ENCODE peak calls at places on chromosomes 16 and 17, in five cellular contexts. D, E, L, M and J are unnamed samples.

GRCh38 chr16:78684655-78685400 is 585.4 kb downstream of the WWOX start:
- DNase-seq in M (no peak), D (no peak), E (no peak), L (no peak), J (no peak)

GRCh38 chr16:73066927-73067670 is 19.2 kb upstream of the ZFHX3 start:
- DNase-seq in D (no peak), M (peak), L (no peak), E (no peak), J (no peak)

GRCh38 chr17:34153988-34154387 is 101.1 kb upstream of the CCL2 start:
- DNase-seq in L (no peak), D (no peak), M (no peak), E (no peak), J (no peak)

GRCh38 chr17:34567665-34568064 is 11.7 kb upstream of the TMEM132E start:
- DNase-seq in L (no peak), D (no peak), E (no peak), M (no peak), J (no peak)

GRCh38 chr17:231191-231965 is 49.9 kb upstream of the DOC2B start:
- DNase-seq in M (peak), E (no peak), D (no peak), L (no peak), J (no peak)

GRCh38 chr17:46883871-46884270 is 32.5 kb downstream of the WNT9B start:
- DNase-seq in L (no peak), D (no peak), E (no peak), M (no peak), J (no peak)

GRCh38 chr17:73625006-73625405 is 19.2 kb downstream of the SDK2 start:
- DNase-seq in L (no peak), D (no peak), M (no peak), E (no peak), J (no peak)

GRCh38 chr17:47286198-47286914 is 32.7 kb downstream of the ITGB3 start:
- DNase-seq in D (no peak), L (no peak), E (no peak), M (no peak), J (peak)

GRCh38 chr16:74727903-74728302 is 27.2 kb upstream of the MLKL start:
- DNase-seq in E (no peak), D (no peak), M (no peak), L (no peak), J (no peak)

GRCh38 chr17:44952946-44953475 is 5.4 kb upstream of the KIF18B start:
- DNase-seq in L (no peak), M (no peak), E (no peak), D (no peak), J (no peak)

GRCh38 chr17:69960755-69961154 is 114.3 kb upstream of the KCNJ16 start:
- DNase-seq in L (no peak), D (no peak), E (no peak), M (no peak), J (no peak)

DNA sequence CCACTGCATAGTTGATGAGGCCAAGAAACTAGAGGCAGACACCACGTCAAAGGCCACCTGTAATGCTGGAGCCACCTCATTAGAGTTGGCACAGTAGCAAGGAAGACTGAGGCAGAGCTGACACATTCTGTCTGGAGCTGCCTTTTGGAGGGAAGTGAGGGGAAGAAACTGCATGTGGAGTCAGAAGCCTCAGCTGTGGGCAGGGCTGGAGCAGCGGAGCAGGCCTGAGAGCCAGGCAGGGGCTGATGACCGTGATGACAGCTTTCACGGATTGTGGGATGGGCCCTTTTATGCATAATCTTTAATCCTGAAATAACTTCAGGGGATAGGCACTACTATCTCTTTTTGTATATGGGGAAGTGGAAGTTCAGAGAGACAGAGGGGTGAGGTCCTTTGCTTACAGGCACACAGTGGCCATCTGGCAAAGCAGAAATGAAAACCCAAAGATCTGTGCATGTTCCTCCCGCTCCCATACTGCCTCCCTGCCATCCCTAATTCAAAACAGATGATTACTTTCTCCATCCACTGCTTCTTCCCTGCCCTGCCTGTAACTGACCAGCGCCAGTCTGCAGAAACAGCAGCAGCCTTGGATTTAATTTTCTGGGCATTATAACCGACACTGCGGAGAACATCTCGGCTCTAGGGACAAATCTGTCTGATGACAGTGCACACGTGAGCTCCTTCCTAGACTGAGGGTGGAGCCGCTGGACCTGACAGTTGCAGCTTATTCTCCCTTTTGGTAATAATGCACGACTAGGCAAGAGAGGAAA is 95.2 kb downstream of the UTP18 start:
- DNase-seq in L (peak), E (no peak), M (no peak), D (no peak), J (no peak)
- TF ChIP-seq JUND in L (no peak), E (no peak), M (no peak), D (no peak), J (no peak)

GRCh38 chr17:78991017-78991783 is 11.5 kb upstream of the LGALS3BP start:
- DNase-seq in M (no peak), E (peak), D (no peak), L (peak), J (no peak)

GRCh38 chr17:78993981-78994671 is 14.4 kb upstream of the LGALS3BP start:
- DNase-seq in D (no peak), L (peak), E (peak), M (no peak), J (no peak)

GRCh38 chr17:78993241-78993956 is 13.7 kb upstream of the LGALS3BP start:
- DNase-seq in M (peak), L (peak), E (peak), D (no peak), J (no peak)

GRCh38 chr17:78991906-78992532 is 12.3 kb upstream of the LGALS3BP start:
- DNase-seq in D (no peak), M (no peak), L (peak), E (no peak), J (no peak)

DNA sequence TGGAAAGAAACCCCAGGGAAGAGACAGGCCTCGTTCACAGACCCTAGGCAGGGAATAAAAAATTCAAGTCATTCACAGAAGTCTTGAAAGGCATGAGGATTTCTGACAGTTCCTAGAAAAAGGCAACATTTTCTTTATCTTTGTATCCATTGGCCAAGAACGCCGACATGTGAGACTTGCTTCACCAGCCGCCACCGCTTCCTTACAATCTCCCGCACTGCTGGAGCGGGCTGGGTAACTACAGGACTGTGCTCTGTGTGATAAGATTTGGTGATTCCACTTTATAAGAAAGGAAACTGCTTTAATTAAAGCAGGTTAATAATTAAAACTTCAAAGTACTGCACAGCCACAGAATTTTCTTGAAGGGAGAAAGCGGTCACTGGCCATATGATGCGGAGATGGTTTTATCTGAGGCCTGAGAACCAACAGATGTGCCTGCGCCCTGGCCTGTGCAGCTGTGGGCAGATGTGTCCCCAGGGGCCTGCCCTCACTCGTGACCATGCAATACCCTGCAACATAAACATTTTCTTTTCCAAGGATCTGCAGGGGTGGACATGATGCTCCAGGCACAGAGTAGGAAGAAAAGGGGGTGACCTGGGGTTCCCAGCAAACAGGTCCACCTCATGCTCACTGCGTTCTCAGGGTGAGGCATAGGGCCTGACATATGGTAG is 13.0 kb upstream of the LGALS3BP start:
- DNase-seq in D (no peak), E (no peak), M (no peak), L (no peak), J (no peak)
- TF ChIP-seq JUND in D (no peak), E (no peak), M (no peak), L (no peak), J (no peak)

GRCh38 chr17:57648720-57649119 is 96.4 kb downstream of the CCDC182 start:
- DNase-seq in E (no peak), M (no peak), L (no peak), D (no peak), J (no peak)
- TF ChIP-seq JUND in E (no peak), M (no peak), L (no peak), D (no peak), J (no peak)

GRCh38 chr17:80889897-80890550 is 101.6 kb upstream of the CHMP6 start:
- DNase-seq in E (no peak), L (no peak), D (no peak), M (no peak), J (no peak)
- TF ChIP-seq JUND in E (no peak), L (no peak), D (no peak), M (no peak), J (no peak)

GRCh38 chr17:65797809-65798208 is 236.4 kb upstream of the AXIN2 start:
- DNase-seq in D (no peak), M (peak), E (no peak), L (peak), J (no peak)

GRCh38 chr17:65799869-65800268 is 238.4 kb upstream of the AXIN2 start:
- DNase-seq in E (no peak), M (no peak), L (no peak), D (no peak), J (no peak)

GRCh38 chr17:65800655-65801054 is 239.2 kb upstream of the AXIN2 start:
- DNase-seq in M (no peak), L (no peak), E (no peak), D (no peak), J (no peak)

GRCh38 chr17:65799454-65799853 is 238.0 kb upstream of the AXIN2 start:
- DNase-seq in D (no peak), L (no peak), M (no peak), E (no peak), J (no peak)

DNA sequence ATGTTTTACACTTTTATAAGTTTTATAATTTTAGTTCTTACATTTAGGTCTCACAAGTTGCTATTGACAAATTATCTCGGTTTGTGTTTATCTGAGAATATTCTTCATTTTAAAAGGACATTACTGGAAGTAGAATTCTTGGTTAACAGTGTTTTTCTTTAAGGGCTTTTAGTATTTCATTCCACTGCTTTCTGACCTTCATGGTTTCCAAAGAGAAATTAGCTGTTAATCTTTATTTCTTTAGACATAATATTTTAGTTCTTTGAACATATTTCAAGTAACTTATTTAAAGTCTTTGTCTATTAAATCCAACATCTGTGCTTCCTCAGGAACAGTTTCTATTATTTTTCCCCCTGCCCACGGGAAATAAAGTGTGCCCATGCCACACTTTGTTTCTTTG is 240.1 kb upstream of the AXIN2 start:
- DNase-seq in M (no peak), L (no peak), E (no peak), D (no peak), J (no peak)
- TF ChIP-seq JUND in M (no peak), L (no peak), E (no peak), D (no peak), J (no peak)

DNA sequence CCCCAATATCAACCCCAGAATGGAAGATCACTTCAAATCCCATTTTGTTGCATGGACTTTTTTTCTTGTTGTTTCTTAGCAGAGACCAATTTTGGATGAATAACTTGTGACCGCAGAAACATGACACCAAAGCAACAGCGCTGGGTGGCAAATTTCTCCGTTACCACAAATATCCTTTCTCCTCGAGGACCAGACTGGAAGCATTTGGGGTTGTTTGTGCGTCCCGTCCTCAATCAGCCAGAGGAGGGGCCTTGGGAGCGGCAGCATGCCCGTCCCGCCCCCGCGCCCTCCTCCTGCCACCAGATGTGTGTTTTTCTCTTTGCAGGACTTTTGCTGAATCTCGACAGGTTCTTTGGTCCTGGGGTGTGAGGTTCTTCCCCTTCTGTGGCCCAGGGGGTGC is 282.5 kb upstream of the FOXF1 start:
- DNase-seq in L (no peak), D (no peak), M (no peak), E (no peak), J (no peak)
- TF ChIP-seq JUND in L (no peak), D (no peak), M (no peak), E (no peak), J (no peak)